ENCODE peak calls at places on chromosomes 4 and X, in eight cellular contexts. One of them, this sample, is unnamed.

GRCh38 chr4:182705389-182705788 is 211.8 kb downstream of the DCTD start:
- DNase-seq in stomach: no peak
- DNase-seq in upper lobe of right lung: no peak
- DNase-seq in ovary: no peak
- DNase-seq in tibial artery: no peak
- DNase-seq in naive thymus-derived CD4-positive, alpha-beta T cell: no peak
- DNase-seq in lower lobe of right lung: no peak
- DNase-seq in CD8-positive, alpha-beta T cell: no peak
- DNase-seq in this sample: no peak

GRCh38 chrX:53831662-53832635 is 145.4 kb upstream of the HUWE1 start:
- DNase-seq in stomach: no peak
- DNase-seq in upper lobe of right lung: no peak
- DNase-seq in ovary: no peak
- DNase-seq in tibial artery: no peak
- DNase-seq in naive thymus-derived CD4-positive, alpha-beta T cell: peak
- DNase-seq in lower lobe of right lung: no peak
- DNase-seq in CD8-positive, alpha-beta T cell: peak
- DNase-seq in this sample: peak

GRCh38 chrX:136076942-136077341 is 70.4 kb upstream of the FHL1 start:
- DNase-seq in stomach: no peak
- DNase-seq in upper lobe of right lung: no peak
- DNase-seq in ovary: no peak
- DNase-seq in tibial artery: no peak
- DNase-seq in naive thymus-derived CD4-positive, alpha-beta T cell: no peak
- DNase-seq in lower lobe of right lung: no peak
- DNase-seq in CD8-positive, alpha-beta T cell: no peak
- DNase-seq in this sample: no peak

GRCh38 chr4:62328526-62328925 is 1128.4 kb downstream of the ADGRL3 start:
- DNase-seq in stomach: no peak
- DNase-seq in upper lobe of right lung: no peak
- DNase-seq in ovary: no peak
- DNase-seq in tibial artery: no peak
- DNase-seq in naive thymus-derived CD4-positive, alpha-beta T cell: no peak
- DNase-seq in lower lobe of right lung: no peak
- DNase-seq in CD8-positive, alpha-beta T cell: no peak
- DNase-seq in this sample: no peak

GRCh38 chr4:120232050-120232449 is 165.4 kb upstream of the MAD2L1 start:
- DNase-seq in stomach: no peak
- DNase-seq in upper lobe of right lung: no peak
- DNase-seq in ovary: no peak
- DNase-seq in tibial artery: no peak
- DNase-seq in naive thymus-derived CD4-positive, alpha-beta T cell: no peak
- DNase-seq in lower lobe of right lung: no peak
- DNase-seq in CD8-positive, alpha-beta T cell: no peak
- DNase-seq in this sample: no peak

GRCh38 chrX:40805404-40805803 is 70.1 kb upstream of the MED14 start:
- DNase-seq in stomach: no peak
- DNase-seq in upper lobe of right lung: no peak
- DNase-seq in ovary: no peak
- DNase-seq in tibial artery: no peak
- DNase-seq in naive thymus-derived CD4-positive, alpha-beta T cell: no peak
- DNase-seq in lower lobe of right lung: no peak
- DNase-seq in CD8-positive, alpha-beta T cell: no peak
- DNase-seq in this sample: no peak

GRCh38 chrX:54182194-54182863 is 725 bp downstream of the FAM120C start:
- DNase-seq in stomach: peak
- DNase-seq in upper lobe of right lung: peak
- DNase-seq in ovary: peak
- DNase-seq in tibial artery: peak
- DNase-seq in naive thymus-derived CD4-positive, alpha-beta T cell: peak
- DNase-seq in lower lobe of right lung: peak
- DNase-seq in CD8-positive, alpha-beta T cell: peak
- DNase-seq in this sample: peak

GRCh38 chr4:112807999-112808398 is 171.1 kb downstream of the LARP7 start:
- DNase-seq in stomach: no peak
- DNase-seq in upper lobe of right lung: no peak
- DNase-seq in ovary: no peak
- DNase-seq in tibial artery: no peak
- DNase-seq in naive thymus-derived CD4-positive, alpha-beta T cell: no peak
- DNase-seq in lower lobe of right lung: no peak
- DNase-seq in CD8-positive, alpha-beta T cell: no peak
- DNase-seq in this sample: no peak

GRCh38 chrX:110732274-110732673 is 63.3 kb downstream of the CHRDL1 start:
- DNase-seq in stomach: no peak
- DNase-seq in upper lobe of right lung: no peak
- DNase-seq in ovary: no peak
- DNase-seq in tibial artery: no peak
- DNase-seq in naive thymus-derived CD4-positive, alpha-beta T cell: no peak
- DNase-seq in lower lobe of right lung: no peak
- DNase-seq in CD8-positive, alpha-beta T cell: no peak
- DNase-seq in this sample: no peak

GRCh38 chrX:45769919-45770582 is 569.4 kb upstream of the DIPK2B start:
- DNase-seq in stomach: peak
- DNase-seq in upper lobe of right lung: peak
- DNase-seq in ovary: peak
- DNase-seq in tibial artery: peak
- DNase-seq in naive thymus-derived CD4-positive, alpha-beta T cell: no peak
- DNase-seq in lower lobe of right lung: peak
- DNase-seq in CD8-positive, alpha-beta T cell: no peak
- DNase-seq in this sample: peak

GRCh38 chr4:125681240-125681639 is 366.5 kb downstream of the FAT4 start:
- DNase-seq in stomach: no peak
- DNase-seq in upper lobe of right lung: no peak
- DNase-seq in ovary: no peak
- DNase-seq in tibial artery: no peak
- DNase-seq in naive thymus-derived CD4-positive, alpha-beta T cell: no peak
- DNase-seq in lower lobe of right lung: no peak
- DNase-seq in CD8-positive, alpha-beta T cell: no peak
- DNase-seq in this sample: no peak

GRCh38 chrX:2888309-2888708 is 40.8 kb downstream of the ARSD start:
- DNase-seq in stomach: no peak
- DNase-seq in upper lobe of right lung: no peak
- DNase-seq in ovary: no peak
- DNase-seq in tibial artery: no peak
- DNase-seq in naive thymus-derived CD4-positive, alpha-beta T cell: no peak
- DNase-seq in lower lobe of right lung: no peak
- DNase-seq in CD8-positive, alpha-beta T cell: no peak
- DNase-seq in this sample: no peak

GRCh38 chr4:81335221-81335912 is 120.3 kb upstream of the PRKG2 start:
- DNase-seq in stomach: no peak
- DNase-seq in upper lobe of right lung: no peak
- DNase-seq in ovary: no peak
- DNase-seq in tibial artery: no peak
- DNase-seq in naive thymus-derived CD4-positive, alpha-beta T cell: no peak
- DNase-seq in lower lobe of right lung: no peak
- DNase-seq in CD8-positive, alpha-beta T cell: no peak
- DNase-seq in this sample: no peak

GRCh38 chr4:120005091-120005490 is 61.6 kb downstream of the MAD2L1 start:
- DNase-seq in stomach: no peak
- DNase-seq in upper lobe of right lung: no peak
- DNase-seq in ovary: no peak
- DNase-seq in tibial artery: no peak
- DNase-seq in naive thymus-derived CD4-positive, alpha-beta T cell: no peak
- DNase-seq in lower lobe of right lung: no peak
- DNase-seq in CD8-positive, alpha-beta T cell: no peak
- DNase-seq in this sample: no peak

GRCh38 chr4:4872148-4872903 is 12.9 kb downstream of the MSX1 start:
- DNase-seq in stomach: no peak
- DNase-seq in upper lobe of right lung: no peak
- DNase-seq in ovary: no peak
- DNase-seq in tibial artery: no peak
- DNase-seq in naive thymus-derived CD4-positive, alpha-beta T cell: no peak
- DNase-seq in lower lobe of right lung: no peak
- DNase-seq in CD8-positive, alpha-beta T cell: no peak
- DNase-seq in this sample: no peak

GRCh38 chr4:5638316-5638715 is 70.0 kb downstream of the EVC2 start:
- DNase-seq in stomach: no peak
- DNase-seq in upper lobe of right lung: no peak
- DNase-seq in ovary: no peak
- DNase-seq in tibial artery: no peak
- DNase-seq in naive thymus-derived CD4-positive, alpha-beta T cell: no peak
- DNase-seq in lower lobe of right lung: no peak
- DNase-seq in CD8-positive, alpha-beta T cell: no peak
- DNase-seq in this sample: no peak

DNA sequence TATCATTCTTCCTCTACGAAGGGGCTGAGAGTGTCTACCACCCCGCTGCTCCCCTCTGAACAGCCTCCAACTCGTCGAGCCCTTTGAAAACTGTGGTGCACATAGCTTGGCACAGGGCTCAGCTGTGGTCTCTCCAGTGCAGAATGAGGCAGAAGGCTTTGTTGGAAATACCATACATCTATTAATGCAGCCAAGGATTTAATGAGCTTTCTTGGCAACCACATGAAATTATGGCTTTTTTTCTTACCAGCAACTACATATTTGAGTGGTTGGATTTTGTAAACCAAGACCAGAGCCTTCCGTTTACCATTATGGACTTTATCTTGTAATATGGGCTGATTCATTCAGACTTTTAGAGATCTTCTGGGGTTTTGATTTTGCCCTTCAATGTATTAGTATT is 61.7 kb upstream of the CBR4 start:
- DNase-seq in stomach: no peak
- DNase-seq in upper lobe of right lung: no peak
- DNase-seq in ovary: no peak
- DNase-seq in tibial artery: no peak
- DNase-seq in naive thymus-derived CD4-positive, alpha-beta T cell: no peak
- DNase-seq in lower lobe of right lung: no peak
- DNase-seq in CD8-positive, alpha-beta T cell: no peak
- DNase-seq in this sample: no peak
- H3K27ac ChIP-seq in stomach: peak
- H3K27ac ChIP-seq in upper lobe of right lung: no peak
- H3K27ac ChIP-seq in ovary: no peak
- H3K27ac ChIP-seq in tibial artery: no peak
- H3K27ac ChIP-seq in naive thymus-derived CD4-positive, alpha-beta T cell: no peak
- H3K27ac ChIP-seq in lower lobe of right lung: no peak
- H3K27ac ChIP-seq in CD8-positive, alpha-beta T cell: no peak
- H3K27ac ChIP-seq in this sample: no peak

GRCh38 chr4:143437476-143437875 is 76.0 kb upstream of the SMARCA5 start:
- DNase-seq in stomach: no peak
- DNase-seq in upper lobe of right lung: no peak
- DNase-seq in ovary: no peak
- DNase-seq in tibial artery: no peak
- DNase-seq in naive thymus-derived CD4-positive, alpha-beta T cell: no peak
- DNase-seq in lower lobe of right lung: no peak
- DNase-seq in CD8-positive, alpha-beta T cell: no peak
- DNase-seq in this sample: no peak
- H3K27ac ChIP-seq in stomach: no peak
- H3K27ac ChIP-seq in upper lobe of right lung: no peak
- H3K27ac ChIP-seq in ovary: no peak
- H3K27ac ChIP-seq in tibial artery: no peak
- H3K27ac ChIP-seq in naive thymus-derived CD4-positive, alpha-beta T cell: no peak
- H3K27ac ChIP-seq in lower lobe of right lung: no peak
- H3K27ac ChIP-seq in CD8-positive, alpha-beta T cell: no peak
- H3K27ac ChIP-seq in this sample: no peak

DNA sequence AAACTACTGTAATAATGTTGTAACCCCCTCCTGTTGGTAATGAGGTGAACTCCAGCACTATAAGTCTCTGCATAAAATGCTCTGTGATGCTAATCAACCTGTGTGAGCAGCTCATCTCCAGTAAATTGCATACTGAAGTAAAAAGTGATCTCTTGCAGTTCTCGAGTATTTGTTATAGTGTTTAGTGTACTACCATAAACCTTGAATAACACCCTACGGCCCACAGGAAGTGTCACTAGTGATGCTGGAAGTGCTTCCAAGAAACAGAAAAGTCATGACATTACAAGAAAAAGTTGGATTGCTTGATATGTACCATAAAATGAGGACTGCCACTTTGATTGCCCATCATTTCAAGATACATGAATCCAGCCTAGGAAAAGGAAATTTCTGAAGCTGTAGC is 39.0 kb downstream of the IL15 start:
- DNase-seq in stomach: no peak
- DNase-seq in upper lobe of right lung: no peak
- DNase-seq in ovary: no peak
- DNase-seq in tibial artery: no peak
- DNase-seq in naive thymus-derived CD4-positive, alpha-beta T cell: no peak
- DNase-seq in lower lobe of right lung: no peak
- DNase-seq in CD8-positive, alpha-beta T cell: no peak
- DNase-seq in this sample: no peak
- H3K27ac ChIP-seq in stomach: no peak
- H3K27ac ChIP-seq in upper lobe of right lung: no peak
- H3K27ac ChIP-seq in ovary: no peak
- H3K27ac ChIP-seq in tibial artery: no peak
- H3K27ac ChIP-seq in naive thymus-derived CD4-positive, alpha-beta T cell: no peak
- H3K27ac ChIP-seq in lower lobe of right lung: no peak
- H3K27ac ChIP-seq in CD8-positive, alpha-beta T cell: no peak
- H3K27ac ChIP-seq in this sample: no peak

GRCh38 chr4:78235800-78236199 is 178.7 kb downstream of the FRAS1 start:
- DNase-seq in stomach: no peak
- DNase-seq in upper lobe of right lung: no peak
- DNase-seq in ovary: no peak
- DNase-seq in tibial artery: no peak
- DNase-seq in naive thymus-derived CD4-positive, alpha-beta T cell: no peak
- DNase-seq in lower lobe of right lung: no peak
- DNase-seq in CD8-positive, alpha-beta T cell: no peak
- DNase-seq in this sample: no peak

GRCh38 chr4:78242071-78242470 is 184.9 kb downstream of the FRAS1 start:
- DNase-seq in stomach: no peak
- DNase-seq in upper lobe of right lung: no peak
- DNase-seq in ovary: no peak
- DNase-seq in tibial artery: no peak
- DNase-seq in naive thymus-derived CD4-positive, alpha-beta T cell: no peak
- DNase-seq in lower lobe of right lung: no peak
- DNase-seq in CD8-positive, alpha-beta T cell: no peak
- DNase-seq in this sample: no peak

GRCh38 chr4:78237360-78237759 is 180.2 kb downstream of the FRAS1 start:
- DNase-seq in stomach: no peak
- DNase-seq in upper lobe of right lung: no peak
- DNase-seq in ovary: no peak
- DNase-seq in tibial artery: no peak
- DNase-seq in naive thymus-derived CD4-positive, alpha-beta T cell: no peak
- DNase-seq in lower lobe of right lung: no peak
- DNase-seq in CD8-positive, alpha-beta T cell: no peak
- DNase-seq in this sample: no peak
- H3K27ac ChIP-seq in stomach: no peak
- H3K27ac ChIP-seq in upper lobe of right lung: no peak
- H3K27ac ChIP-seq in ovary: no peak
- H3K27ac ChIP-seq in tibial artery: no peak
- H3K27ac ChIP-seq in naive thymus-derived CD4-positive, alpha-beta T cell: no peak
- H3K27ac ChIP-seq in lower lobe of right lung: no peak
- H3K27ac ChIP-seq in CD8-positive, alpha-beta T cell: no peak
- H3K27ac ChIP-seq in this sample: no peak

DNA sequence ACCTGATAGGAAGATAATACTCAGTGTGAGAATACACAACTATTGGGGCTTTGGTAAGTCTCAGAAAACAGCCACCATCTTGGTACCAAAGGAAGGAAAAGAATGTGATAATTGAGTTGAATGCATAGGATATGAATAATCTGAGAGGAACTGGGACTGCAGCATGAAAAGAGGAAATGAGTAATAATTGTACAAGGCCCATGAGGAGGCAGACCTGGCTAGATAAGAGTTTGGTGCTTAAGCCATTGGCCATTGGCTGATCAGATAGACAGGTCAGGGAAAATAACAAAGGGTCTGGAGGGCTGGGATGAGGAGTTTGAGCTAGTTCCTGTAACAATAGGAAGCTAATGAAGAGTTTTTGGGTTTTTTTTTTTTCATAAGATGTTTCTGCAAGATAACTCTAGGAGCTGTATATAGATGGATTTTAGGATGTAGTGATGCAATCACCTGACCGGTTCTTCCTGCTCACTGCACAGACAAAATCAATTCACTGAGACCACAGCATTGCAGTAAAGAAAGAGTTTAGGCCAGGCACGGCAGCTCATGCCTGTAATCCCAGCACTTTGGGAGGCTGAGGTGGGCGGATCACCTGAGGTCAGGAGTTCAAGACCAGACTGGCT is 5.3 kb upstream of the TRMT2B start:
- DNase-seq in stomach: no peak
- DNase-seq in upper lobe of right lung: no peak
- DNase-seq in ovary: no peak
- DNase-seq in tibial artery: no peak
- DNase-seq in naive thymus-derived CD4-positive, alpha-beta T cell: no peak
- DNase-seq in lower lobe of right lung: no peak
- DNase-seq in CD8-positive, alpha-beta T cell: no peak
- DNase-seq in this sample: no peak
- H3K27ac ChIP-seq in stomach: no peak
- H3K27ac ChIP-seq in upper lobe of right lung: no peak
- H3K27ac ChIP-seq in ovary: no peak
- H3K27ac ChIP-seq in tibial artery: no peak
- H3K27ac ChIP-seq in naive thymus-derived CD4-positive, alpha-beta T cell: no peak
- H3K27ac ChIP-seq in lower lobe of right lung: no peak
- H3K27ac ChIP-seq in CD8-positive, alpha-beta T cell: no peak
- H3K27ac ChIP-seq in this sample: no peak